ENCODE peak calls at places on chromosome 14, in seven cellular contexts. One of them, this sample, is unnamed.

GRCh38 chr14:23984891-23985607 is 3.7 kb upstream of the DHRS4L2 start:
- DNase-seq in GM23338: no peak
- DNase-seq in Peyer's patch: no peak
- DNase-seq in choroid plexus epithelial cell: peak
- DNase-seq in brain microvascular endothelial cell: peak
- DNase-seq in body of pancreas: no peak
- DNase-seq in Panc1: no peak
- DNase-seq in this sample: no peak

GRCh38 chr14:21825845-21826244 is 152.2 kb upstream of the OR4E1 start:
- DNase-seq in GM23338: no peak
- DNase-seq in Peyer's patch: no peak
- DNase-seq in choroid plexus epithelial cell: no peak
- DNase-seq in brain microvascular endothelial cell: no peak
- DNase-seq in body of pancreas: no peak
- DNase-seq in Panc1: no peak
- DNase-seq in this sample: no peak

GRCh38 chr14:41285193-41285748 is 321.4 kb upstream of the LRFN5 start:
- DNase-seq in GM23338: peak
- DNase-seq in Peyer's patch: no peak
- DNase-seq in choroid plexus epithelial cell: peak
- DNase-seq in brain microvascular endothelial cell: peak
- DNase-seq in body of pancreas: peak
- DNase-seq in Panc1: no peak
- DNase-seq in this sample: peak

GRCh38 chr14:52018252-52018651 is 28.9 kb downstream of the RTRAF start:
- DNase-seq in GM23338: no peak
- DNase-seq in Peyer's patch: peak
- DNase-seq in choroid plexus epithelial cell: peak
- DNase-seq in brain microvascular endothelial cell: no peak
- DNase-seq in body of pancreas: no peak
- DNase-seq in Panc1: no peak
- DNase-seq in this sample: no peak

GRCh38 chr14:72736348-72736747 is 157.6 kb downstream of the DPF3 start:
- DNase-seq in GM23338: peak
- DNase-seq in Peyer's patch: no peak
- DNase-seq in choroid plexus epithelial cell: peak
- DNase-seq in brain microvascular endothelial cell: peak
- DNase-seq in body of pancreas: no peak
- DNase-seq in Panc1: no peak
- DNase-seq in this sample: peak

GRCh38 chr14:91977909-91978308 is 30.4 kb upstream of the FBLN5 start:
- DNase-seq in GM23338: no peak
- DNase-seq in Peyer's patch: no peak
- DNase-seq in choroid plexus epithelial cell: no peak
- DNase-seq in brain microvascular endothelial cell: no peak
- DNase-seq in body of pancreas: no peak
- DNase-seq in Panc1: no peak
- DNase-seq in this sample: no peak

GRCh38 chr14:24259282-24260025 is 3.5 kb downstream of the TGM1 start:
- DNase-seq in GM23338: no peak
- DNase-seq in Peyer's patch: no peak
- DNase-seq in choroid plexus epithelial cell: peak
- DNase-seq in brain microvascular endothelial cell: no peak
- DNase-seq in body of pancreas: peak
- DNase-seq in Panc1: no peak
- DNase-seq in this sample: peak

GRCh38 chr14:67240168-67240932 is 885 bp upstream of the PALS1 start:
- DNase-seq in GM23338: peak
- DNase-seq in Peyer's patch: peak
- DNase-seq in choroid plexus epithelial cell: no peak
- DNase-seq in brain microvascular endothelial cell: peak
- DNase-seq in body of pancreas: peak
- DNase-seq in Panc1: no peak
- DNase-seq in this sample: no peak

GRCh38 chr14:100898465-100898864 is 5.1 kb downstream of the RTL1 start:
- DNase-seq in GM23338: no peak
- DNase-seq in Peyer's patch: no peak
- DNase-seq in choroid plexus epithelial cell: no peak
- DNase-seq in brain microvascular endothelial cell: no peak
- DNase-seq in body of pancreas: no peak
- DNase-seq in Panc1: no peak
- DNase-seq in this sample: no peak

GRCh38 chr14:70754989-70755388 is 54.3 kb downstream of the MAP3K9 start:
- DNase-seq in GM23338: no peak
- DNase-seq in Peyer's patch: no peak
- DNase-seq in choroid plexus epithelial cell: peak
- DNase-seq in brain microvascular endothelial cell: peak
- DNase-seq in body of pancreas: peak
- DNase-seq in Panc1: peak
- DNase-seq in this sample: peak

GRCh38 chr14:68977741-68978549 is 1.2 kb downstream of the ACTN1 start:
- DNase-seq in GM23338: peak
- DNase-seq in Peyer's patch: peak
- DNase-seq in choroid plexus epithelial cell: peak
- DNase-seq in brain microvascular endothelial cell: peak
- DNase-seq in body of pancreas: peak
- DNase-seq in Panc1: no peak
- DNase-seq in this sample: peak
- TF ChIP-seq CTCF in GM23338: peak
- TF ChIP-seq CTCF in Peyer's patch: no peak
- TF ChIP-seq CTCF in choroid plexus epithelial cell: no peak
- TF ChIP-seq CTCF in brain microvascular endothelial cell: peak
- TF ChIP-seq CTCF in body of pancreas: no peak
- TF ChIP-seq CTCF in Panc1: no peak
- TF ChIP-seq CTCF in this sample: no peak

GRCh38 chr14:76701436-76701835 is 59.8 kb upstream of the VASH1 start:
- DNase-seq in GM23338: no peak
- DNase-seq in Peyer's patch: no peak
- DNase-seq in choroid plexus epithelial cell: no peak
- DNase-seq in brain microvascular endothelial cell: no peak
- DNase-seq in body of pancreas: no peak
- DNase-seq in Panc1: no peak
- DNase-seq in this sample: no peak
- H3K4me3 ChIP-seq in GM23338: no peak
- H3K4me3 ChIP-seq in Peyer's patch: no peak
- H3K4me3 ChIP-seq in choroid plexus epithelial cell: no peak
- H3K4me3 ChIP-seq in brain microvascular endothelial cell: no peak
- H3K4me3 ChIP-seq in body of pancreas: no peak
- H3K4me3 ChIP-seq in Panc1: no peak
- H3K4me3 ChIP-seq in this sample: no peak

DNA sequence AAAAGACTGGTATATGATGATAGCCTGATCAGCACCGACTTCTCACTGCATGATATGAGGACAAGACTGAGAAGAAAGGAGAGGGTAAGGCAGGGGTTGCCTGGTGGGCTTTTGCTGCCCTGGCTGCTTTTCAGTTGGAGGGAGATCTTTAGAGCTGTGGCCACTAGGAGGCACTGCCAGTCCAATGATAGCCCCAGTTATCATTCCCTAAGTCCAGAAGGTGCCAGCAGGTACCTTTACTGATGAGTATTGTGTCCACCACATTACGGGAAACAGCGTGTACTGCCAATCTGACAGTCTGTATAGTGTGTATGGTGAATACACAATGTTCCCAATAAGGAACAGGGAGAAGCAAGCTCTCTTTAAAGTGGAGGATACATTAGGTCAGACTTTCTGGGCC is 55.8 kb upstream of the CCDC175 start:
- DNase-seq in GM23338: peak
- DNase-seq in Peyer's patch: peak
- DNase-seq in choroid plexus epithelial cell: peak
- DNase-seq in brain microvascular endothelial cell: peak
- DNase-seq in body of pancreas: peak
- DNase-seq in Panc1: no peak
- DNase-seq in this sample: peak
- TF ChIP-seq CTCF in GM23338: peak
- TF ChIP-seq CTCF in Peyer's patch: no peak
- TF ChIP-seq CTCF in choroid plexus epithelial cell: peak
- TF ChIP-seq CTCF in brain microvascular endothelial cell: peak
- TF ChIP-seq CTCF in body of pancreas: peak
- TF ChIP-seq CTCF in Panc1: peak
- TF ChIP-seq CTCF in this sample: peak

GRCh38 chr14:105072892-105073719 is 7.9 kb upstream of the GPR132 start:
- DNase-seq in GM23338: no peak
- DNase-seq in Peyer's patch: peak
- DNase-seq in choroid plexus epithelial cell: no peak
- DNase-seq in brain microvascular endothelial cell: no peak
- DNase-seq in body of pancreas: no peak
- DNase-seq in Panc1: no peak
- DNase-seq in this sample: no peak
- H3K4me3 ChIP-seq in GM23338: no peak
- H3K4me3 ChIP-seq in Peyer's patch: no peak
- H3K4me3 ChIP-seq in choroid plexus epithelial cell: no peak
- H3K4me3 ChIP-seq in brain microvascular endothelial cell: no peak
- H3K4me3 ChIP-seq in body of pancreas: no peak
- H3K4me3 ChIP-seq in Panc1: no peak
- H3K4me3 ChIP-seq in this sample: no peak

GRCh38 chr14:97713023-97713422 is 915.8 kb downstream of the VRK1 start:
- DNase-seq in GM23338: no peak
- DNase-seq in Peyer's patch: no peak
- DNase-seq in choroid plexus epithelial cell: no peak
- DNase-seq in brain microvascular endothelial cell: no peak
- DNase-seq in body of pancreas: no peak
- DNase-seq in Panc1: peak
- DNase-seq in this sample: no peak

GRCh38 chr14:97709552-97709951 is 912.4 kb downstream of the VRK1 start:
- DNase-seq in GM23338: no peak
- DNase-seq in Peyer's patch: peak
- DNase-seq in choroid plexus epithelial cell: no peak
- DNase-seq in brain microvascular endothelial cell: no peak
- DNase-seq in body of pancreas: no peak
- DNase-seq in Panc1: no peak
- DNase-seq in this sample: no peak

GRCh38 chr14:97710726-97711125 is 913.5 kb downstream of the VRK1 start:
- DNase-seq in GM23338: no peak
- DNase-seq in Peyer's patch: no peak
- DNase-seq in choroid plexus epithelial cell: no peak
- DNase-seq in brain microvascular endothelial cell: no peak
- DNase-seq in body of pancreas: no peak
- DNase-seq in Panc1: no peak
- DNase-seq in this sample: no peak

GRCh38 chr14:97707603-97708002 is 910.4 kb downstream of the VRK1 start:
- DNase-seq in GM23338: no peak
- DNase-seq in Peyer's patch: no peak
- DNase-seq in choroid plexus epithelial cell: no peak
- DNase-seq in brain microvascular endothelial cell: no peak
- DNase-seq in body of pancreas: no peak
- DNase-seq in Panc1: no peak
- DNase-seq in this sample: no peak

DNA sequence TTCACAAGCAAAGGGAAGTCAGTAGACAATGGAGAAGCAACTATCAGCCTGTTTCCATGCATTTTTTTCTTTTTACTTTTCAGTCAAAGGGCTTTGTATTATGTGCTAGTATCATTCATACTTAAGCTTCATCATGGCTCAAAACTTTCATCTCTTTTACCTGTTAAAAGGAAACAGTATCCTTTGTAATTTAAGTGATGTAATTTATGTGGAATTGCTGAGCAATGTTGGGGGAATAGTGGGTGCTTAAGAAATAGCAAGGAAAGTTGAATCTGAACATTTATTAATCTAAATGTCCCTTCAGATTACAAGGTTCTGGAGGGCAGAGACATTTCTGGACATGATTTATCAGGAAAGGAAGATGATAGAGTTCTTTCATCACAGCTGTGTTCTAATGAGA is 915.3 kb downstream of the VRK1 start:
- DNase-seq in GM23338: no peak
- DNase-seq in Peyer's patch: no peak
- DNase-seq in choroid plexus epithelial cell: no peak
- DNase-seq in brain microvascular endothelial cell: no peak
- DNase-seq in body of pancreas: no peak
- DNase-seq in Panc1: no peak
- DNase-seq in this sample: no peak
- TF ChIP-seq CTCF in GM23338: no peak
- TF ChIP-seq CTCF in Peyer's patch: no peak
- TF ChIP-seq CTCF in choroid plexus epithelial cell: no peak
- TF ChIP-seq CTCF in brain microvascular endothelial cell: no peak
- TF ChIP-seq CTCF in body of pancreas: no peak
- TF ChIP-seq CTCF in Panc1: no peak
- TF ChIP-seq CTCF in this sample: no peak

DNA sequence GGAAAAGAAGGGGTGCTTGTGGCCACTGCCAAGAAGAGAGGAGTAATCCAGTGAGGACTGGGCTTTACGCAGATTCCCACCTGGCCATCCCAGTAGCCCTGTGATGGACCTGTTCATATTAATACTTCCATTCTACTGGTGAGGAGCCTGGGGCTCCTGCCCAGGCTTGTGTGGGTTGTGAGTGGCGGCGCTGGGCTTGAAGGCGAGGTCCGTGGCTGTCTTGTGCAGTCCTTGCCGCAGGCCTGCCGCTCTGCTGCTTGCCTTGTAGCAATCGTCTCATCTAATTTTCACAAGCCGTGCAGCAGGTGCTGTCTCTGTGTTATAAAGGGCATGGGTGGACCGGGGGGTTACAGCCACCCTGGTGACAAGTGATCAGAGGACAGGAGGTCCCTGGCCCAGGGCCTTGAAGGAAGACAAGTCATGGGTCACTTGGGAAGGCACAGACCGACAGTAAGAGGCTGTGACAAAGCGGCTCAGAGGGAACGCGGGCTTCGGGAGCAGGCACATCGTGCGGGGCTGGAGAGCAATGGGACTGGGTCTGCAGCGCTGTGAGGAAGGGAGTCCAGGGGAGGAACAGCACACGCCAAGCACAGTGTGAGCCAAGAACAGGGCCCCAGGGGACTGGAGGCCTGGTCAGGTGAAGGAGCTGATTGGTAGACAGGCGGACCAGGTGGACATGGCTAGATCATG is 7.3 kb upstream of the BDKRB2 start:
- DNase-seq in GM23338: no peak
- DNase-seq in Peyer's patch: no peak
- DNase-seq in choroid plexus epithelial cell: no peak
- DNase-seq in brain microvascular endothelial cell: no peak
- DNase-seq in body of pancreas: no peak
- DNase-seq in Panc1: no peak
- DNase-seq in this sample: no peak
- H3K4me3 ChIP-seq in GM23338: no peak
- H3K4me3 ChIP-seq in Peyer's patch: no peak
- H3K4me3 ChIP-seq in choroid plexus epithelial cell: no peak
- H3K4me3 ChIP-seq in brain microvascular endothelial cell: no peak
- H3K4me3 ChIP-seq in body of pancreas: no peak
- H3K4me3 ChIP-seq in Panc1: no peak
- H3K4me3 ChIP-seq in this sample: no peak

DNA sequence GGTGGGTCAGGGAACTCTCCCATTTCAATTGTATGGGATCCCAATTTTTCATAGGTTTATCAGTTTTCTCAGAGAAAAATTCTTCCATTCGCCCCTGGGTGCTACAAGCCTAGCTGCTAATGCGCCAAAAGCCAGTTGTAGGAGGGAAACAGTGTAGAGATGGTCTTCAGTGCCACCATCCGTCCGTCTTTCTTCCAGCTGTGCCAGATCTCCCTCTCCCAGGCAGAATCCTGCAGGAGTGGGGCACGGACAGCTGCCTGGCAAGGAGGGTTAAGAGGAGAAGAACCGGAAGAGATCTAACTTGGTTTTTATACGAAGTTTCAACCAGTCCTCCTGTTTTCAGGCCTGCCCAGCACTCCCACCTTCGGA is 38.9 kb upstream of the FUT8 start:
- DNase-seq in GM23338: no peak
- DNase-seq in Peyer's patch: no peak
- DNase-seq in choroid plexus epithelial cell: no peak
- DNase-seq in brain microvascular endothelial cell: no peak
- DNase-seq in body of pancreas: peak
- DNase-seq in Panc1: no peak
- DNase-seq in this sample: no peak
- TF ChIP-seq CTCF in GM23338: no peak
- TF ChIP-seq CTCF in Peyer's patch: no peak
- TF ChIP-seq CTCF in choroid plexus epithelial cell: no peak
- TF ChIP-seq CTCF in brain microvascular endothelial cell: no peak
- TF ChIP-seq CTCF in body of pancreas: peak
- TF ChIP-seq CTCF in Panc1: peak
- TF ChIP-seq CTCF in this sample: no peak

This sample was measured in astrocyte of the cerebellum.